ENCODE peak calls at places on chromosome 7, in four cellular contexts. One of them, this sample, is unnamed.

GRCh38 chr7:14924398-14924797 is 21.8 kb upstream of the DGKB start:
- DNase-seq in K562: no peak
- DNase-seq in IMR-90: no peak
- DNase-seq in keratinocyte: no peak
- DNase-seq in this sample: no peak

GRCh38 chr7:7681936-7682329 is 36.5 kb downstream of the RPA3 start:
- DNase-seq in K562: no peak
- DNase-seq in IMR-90: no peak
- DNase-seq in keratinocyte: no peak
- DNase-seq in this sample: no peak

GRCh38 chr7:99456288-99456687 is 9.7 kb downstream of the ATP5MF start:
- DNase-seq in K562: no peak
- DNase-seq in IMR-90: no peak
- DNase-seq in keratinocyte: no peak
- DNase-seq in this sample: no peak

GRCh38 chr7:151829707-151830106 is 47.2 kb downstream of the PRKAG2 start:
- DNase-seq in K562: no peak
- DNase-seq in IMR-90: no peak
- DNase-seq in keratinocyte: no peak
- DNase-seq in this sample: no peak

GRCh38 chr7:11181590-11181989 is 207.9 kb downstream of the PHF14 start:
- DNase-seq in K562: no peak
- DNase-seq in IMR-90: no peak
- DNase-seq in keratinocyte: no peak
- DNase-seq in this sample: no peak

GRCh38 chr7:41579961-41580935 is 122.6 kb downstream of the INHBA start:
- DNase-seq in K562: no peak
- DNase-seq in IMR-90: peak; percentile 96
- DNase-seq in keratinocyte: peak; percentile 17
- DNase-seq in this sample: peak; percentile 95

GRCh38 chr7:156445997-156446761 is 194.4 kb upstream of the RNF32 start:
- DNase-seq in K562: no peak
- DNase-seq in IMR-90: no peak
- DNase-seq in keratinocyte: no peak
- DNase-seq in this sample: no peak

GRCh38 chr7:24560772-24561171 is 12.5 kb upstream of the PALS2 start:
- DNase-seq in K562: no peak
- DNase-seq in IMR-90: no peak
- DNase-seq in keratinocyte: no peak
- DNase-seq in this sample: no peak

GRCh38 chr7:29877196-29877595 is 70.9 kb downstream of the WIPF3 start:
- DNase-seq in K562: no peak
- DNase-seq in IMR-90: no peak
- DNase-seq in keratinocyte: no peak
- DNase-seq in this sample: no peak

GRCh38 chr7:97200043-97200442 is 82.5 kb downstream of the SDHAF3 start:
- DNase-seq in K562: no peak
- DNase-seq in IMR-90: no peak
- DNase-seq in keratinocyte: no peak
- DNase-seq in this sample: no peak

GRCh38 chr7:154587812-154588211 is 415.1 kb downstream of the PAXIP1 start:
- DNase-seq in K562: no peak
- DNase-seq in IMR-90: no peak
- DNase-seq in keratinocyte: no peak
- DNase-seq in this sample: no peak

GRCh38 chr7:154581251-154581890 is 421.6 kb downstream of the PAXIP1 start:
- DNase-seq in K562: no peak
- DNase-seq in IMR-90: no peak
- DNase-seq in keratinocyte: no peak
- DNase-seq in this sample: no peak

GRCh38 chr7:154579711-154580110 is 423.2 kb downstream of the PAXIP1 start:
- DNase-seq in K562: no peak
- DNase-seq in IMR-90: no peak
- DNase-seq in keratinocyte: no peak
- DNase-seq in this sample: no peak

GRCh38 chr7:154583454-154583853 is 419.5 kb downstream of the PAXIP1 start:
- DNase-seq in K562: no peak
- DNase-seq in IMR-90: no peak
- DNase-seq in keratinocyte: no peak
- DNase-seq in this sample: no peak

DNA sequence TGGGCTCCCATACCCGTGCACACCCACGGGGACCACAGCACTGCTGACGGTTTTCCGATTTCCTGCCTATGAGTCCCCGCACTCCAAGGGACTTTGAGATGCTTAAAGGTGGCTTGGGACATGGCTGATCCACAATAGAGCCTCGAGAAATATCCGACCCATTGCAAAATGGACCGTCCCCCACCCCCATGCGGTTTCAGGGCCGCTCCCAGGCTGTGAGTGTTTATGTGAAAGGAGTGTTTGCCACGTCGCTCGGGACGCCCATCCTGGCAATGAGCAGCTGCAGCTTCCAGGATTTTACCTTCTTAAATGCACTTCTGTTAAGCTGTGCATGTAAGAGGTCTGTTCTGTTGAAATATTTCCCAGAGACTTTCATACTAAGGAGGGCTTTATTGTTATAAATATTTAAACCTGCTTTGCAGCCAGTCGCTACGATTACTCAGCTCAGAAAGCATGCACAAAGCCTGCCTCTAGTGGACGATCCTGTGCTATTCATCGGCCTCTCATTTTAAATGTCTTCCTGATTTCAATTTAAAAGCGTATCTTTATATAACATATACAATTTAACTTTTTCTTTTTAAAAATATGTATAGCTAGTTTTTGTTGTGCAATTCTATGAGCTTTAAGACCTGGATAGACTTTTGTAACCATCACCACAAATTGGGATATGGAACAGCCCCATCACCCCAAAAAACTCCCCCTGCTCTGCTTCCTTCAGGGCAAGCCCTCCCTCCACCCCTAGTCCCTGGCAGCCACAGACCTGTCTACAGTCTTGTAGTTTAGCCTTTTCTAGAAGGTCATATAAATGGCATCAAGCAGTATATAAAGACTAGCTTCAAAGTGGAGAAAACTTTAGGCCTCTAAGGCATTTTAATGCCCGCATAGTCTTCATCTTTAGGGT is 418.3 kb downstream of the PAXIP1 start:
- DNase-seq in K562: peak; percentile 52
- DNase-seq in IMR-90: no peak
- DNase-seq in keratinocyte: no peak
- DNase-seq in this sample: no peak
- H3K4me2 ChIP-seq in K562: no peak overlapping the region
- H3K4me2 ChIP-seq in IMR-90: no peak overlapping the region
- H3K4me2 ChIP-seq in keratinocyte: no peak overlapping the region
- H3K4me2 ChIP-seq in this sample: no peak overlapping the region

GRCh38 chr7:155322530-155322929 is 24.9 kb downstream of the INSIG1 start:
- DNase-seq in K562: no peak
- DNase-seq in IMR-90: no peak
- DNase-seq in keratinocyte: no peak
- DNase-seq in this sample: no peak
- H3K9me1 ChIP-seq in K562: no peaks in the 10 kb centered on the region
- H3K9me1 ChIP-seq in IMR-90: no peaks in the 10 kb centered on the region
- H3K9me1 ChIP-seq in keratinocyte: no peaks in the 10 kb centered on the region
- H3K9me1 ChIP-seq in this sample: no peaks in the 10 kb centered on the region

DNA sequence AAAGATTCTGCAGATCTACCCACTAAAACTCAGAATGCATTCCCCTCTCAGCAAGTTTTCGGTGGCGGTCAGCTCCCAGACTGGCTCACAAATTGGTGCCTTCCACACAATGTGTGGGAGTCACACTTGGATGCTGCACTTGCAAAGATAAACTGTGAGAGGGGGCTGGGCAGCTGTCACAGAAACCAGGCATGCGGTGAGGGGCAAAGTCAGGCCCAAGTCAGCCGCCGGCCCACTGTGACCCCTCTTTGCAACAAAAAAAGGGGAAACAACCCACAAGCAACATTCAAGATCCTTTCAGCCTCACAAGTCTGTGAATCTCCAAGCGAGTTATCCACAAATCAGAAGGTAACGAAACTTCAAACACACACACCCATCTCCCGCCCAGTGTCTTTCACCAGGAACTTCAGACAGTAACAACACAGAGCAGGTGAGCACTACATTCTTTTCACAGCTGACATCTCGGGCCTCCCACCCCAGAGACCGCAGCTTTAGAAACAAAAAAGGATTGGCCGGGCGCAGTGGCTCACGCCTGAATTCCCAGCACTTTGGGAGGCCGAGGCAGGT is 32.0 kb downstream of the SNX8 start:
- DNase-seq in K562: peak; percentile 76
- DNase-seq in IMR-90: no peak
- DNase-seq in keratinocyte: no peak
- DNase-seq in this sample: no peak
- H3K4me2 ChIP-seq in K562: peak overlapping the region; percentile 48
- H3K4me2 ChIP-seq in IMR-90: no peak overlapping the region
- H3K4me2 ChIP-seq in keratinocyte: no peak overlapping the region
- H3K4me2 ChIP-seq in this sample: no peak overlapping the region

GRCh38 chr7:93558705-93559614 is 15.6 kb downstream of the CALCR start:
- DNase-seq in K562: no peak
- DNase-seq in IMR-90: no peak
- DNase-seq in keratinocyte: no peak
- DNase-seq in this sample: no peak
- H3K9me1 ChIP-seq in K562: no peaks in the 10 kb centered on the region
- H3K9me1 ChIP-seq in IMR-90: no peaks in the 10 kb centered on the region
- H3K9me1 ChIP-seq in keratinocyte: no peaks in the 10 kb centered on the region
- H3K9me1 ChIP-seq in this sample: no peaks in the 10 kb centered on the region

GRCh38 chr7:34130558-34131285 is 225.4 kb downstream of the BMPER start:
- DNase-seq in K562: no peak
- DNase-seq in IMR-90: no peak
- DNase-seq in keratinocyte: no peak
- DNase-seq in this sample: no peak
- H3K4me2 ChIP-seq in K562: no peak overlapping the region
- H3K4me2 ChIP-seq in IMR-90: no peak overlapping the region
- H3K4me2 ChIP-seq in keratinocyte: no peak overlapping the region
- H3K4me2 ChIP-seq in this sample: no peak overlapping the region

GRCh38 chr7:102193806-102194205 is 92.9 kb upstream of the SH2B2 start:
- DNase-seq in K562: no peak
- DNase-seq in IMR-90: peak; percentile 45
- DNase-seq in keratinocyte: no peak
- DNase-seq in this sample: no peak
- H3K9me1 ChIP-seq in K562: no peaks in the 10 kb centered on the region
- H3K9me1 ChIP-seq in IMR-90: no peaks in the 10 kb centered on the region
- H3K9me1 ChIP-seq in keratinocyte: no peaks in the 10 kb centered on the region
- H3K9me1 ChIP-seq in this sample: no peaks in the 10 kb centered on the region

DNA sequence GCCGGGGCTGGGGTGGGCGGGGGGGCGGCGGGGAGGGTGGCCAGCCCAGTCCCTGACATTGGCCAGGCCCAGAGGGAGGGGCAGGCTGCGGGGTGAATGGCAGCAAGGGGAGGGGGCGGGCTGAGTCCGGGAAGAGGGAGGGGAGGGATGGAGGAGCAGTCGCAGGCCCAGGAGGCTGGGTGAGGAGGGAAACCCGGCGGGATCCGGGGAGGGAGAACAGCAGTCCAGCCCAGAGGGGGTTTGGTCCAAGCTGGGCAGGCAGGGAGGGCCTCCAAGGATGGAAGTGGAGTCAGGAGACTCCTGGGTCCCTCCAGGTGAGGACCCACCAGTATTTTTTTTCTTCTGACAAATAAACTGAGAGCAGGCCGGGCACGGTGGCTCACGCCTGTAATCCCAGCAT is 14.4 kb downstream of the GRID2IP start:
- DNase-seq in K562: no peak
- DNase-seq in IMR-90: no peak
- DNase-seq in keratinocyte: no peak
- DNase-seq in this sample: no peak
- H3K4me2 ChIP-seq in K562: no peak overlapping the region
- H3K4me2 ChIP-seq in IMR-90: no peak overlapping the region
- H3K4me2 ChIP-seq in keratinocyte: no peak overlapping the region
- H3K4me2 ChIP-seq in this sample: no peak overlapping the region

DNA sequence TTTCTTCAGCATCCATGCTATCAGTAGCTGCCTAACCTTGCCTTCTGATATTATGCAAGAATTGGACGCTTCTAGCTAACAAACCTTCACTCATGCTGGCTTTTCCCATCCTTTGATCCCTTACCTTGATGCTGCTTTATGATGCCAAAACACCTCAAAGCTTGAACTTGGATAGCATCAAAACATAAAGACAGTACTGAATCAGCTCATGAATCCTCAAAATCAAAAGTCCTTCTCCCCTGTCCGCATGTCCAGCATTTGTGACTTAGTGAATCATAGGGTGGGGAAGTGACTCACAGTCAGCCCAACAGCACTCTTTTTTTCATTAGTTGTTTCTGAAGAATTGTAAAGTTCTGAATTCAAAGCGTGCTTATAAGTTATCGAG is 89.5 kb upstream of the PIK3CG start:
- DNase-seq in K562: peak; percentile 66
- DNase-seq in IMR-90: peak; percentile 86
- DNase-seq in keratinocyte: no peak
- DNase-seq in this sample: peak; percentile 87
- H3K9me1 ChIP-seq in K562: no peaks in the 10 kb centered on the region
- H3K9me1 ChIP-seq in IMR-90: peaks cover 4% of the 10 kb centered on the region
- H3K9me1 ChIP-seq in keratinocyte: no peaks in the 10 kb centered on the region
- H3K9me1 ChIP-seq in this sample: no peaks in the 10 kb centered on the region

GRCh38 chr7:150799741-150800575 is at the start of gene TMEM176B:
- DNase-seq in K562: no peak
- DNase-seq in IMR-90: no peak
- DNase-seq in keratinocyte: no peak
- DNase-seq in this sample: no peak

GRCh38 chr7:150800576-150801241 is at the start of gene TMEM176A:
- DNase-seq in K562: no peak
- DNase-seq in IMR-90: no peak
- DNase-seq in keratinocyte: no peak
- DNase-seq in this sample: no peak

GRCh38 chr7:150801946-150802771 is 1.6 kb downstream of the TMEM176A start:
- DNase-seq in K562: no peak
- DNase-seq in IMR-90: no peak
- DNase-seq in keratinocyte: no peak
- DNase-seq in this sample: no peak

GRCh38 chr7:150803161-150803860 is 2.7 kb downstream of the TMEM176A start:
- DNase-seq in K562: no peak
- DNase-seq in IMR-90: no peak
- DNase-seq in keratinocyte: no peak
- DNase-seq in this sample: no peak

GRCh38 chr7:150801242-150801945 is 825 bp downstream of the TMEM176A start:
- DNase-seq in K562: no peak
- DNase-seq in IMR-90: no peak
- DNase-seq in keratinocyte: no peak
- DNase-seq in this sample: no peak
- H3K4me2 ChIP-seq in K562: no peak overlapping the region
- H3K4me2 ChIP-seq in IMR-90: no peak overlapping the region
- H3K4me2 ChIP-seq in keratinocyte: no peak overlapping the region
- H3K4me2 ChIP-seq in this sample: no peak overlapping the region